ENCODE peak calls at places on chromosomes 16 and 17, in four cellular contexts. I is CD8-positive, alpha-beta T cell; N is body of pancreas; Q is fibroblast of mammary gland. M is an unnamed sample.

GRCh38 chr17:48460055-48460454 is 30.0 kb upstream of the SKAP1 start:
- DNase-seq in I (no peak), Q (no peak), N (no peak), M (no peak)

GRCh38 chr16:58678716-58679115 is 5.9 kb downstream of the SLC38A7 start:
- DNase-seq in I (no peak), Q (no peak), N (peak), M (no peak)

GRCh38 chr17:40177275-40177874 is at the start of gene RAPGEFL1:
- DNase-seq in Q (peak), I (peak), N (peak), M (peak)

GRCh38 chr16:66198641-66199040 is 167.8 kb upstream of the CDH5 start:
- DNase-seq in N (no peak), I (no peak), Q (no peak), M (no peak)

GRCh38 chr17:45040459-45040858 is 11.0 kb downstream of the DCAKD start:
- DNase-seq in I (no peak), Q (peak), N (no peak), M (no peak)

GRCh38 chr16:69880640-69881133 is 70.4 kb upstream of the CLEC18A start:
- DNase-seq in I (no peak), Q (peak), N (no peak), M (no peak)

GRCh38 chr17:142102-142661 is 4.8 kb downstream of the SCGB1C2 start:
- DNase-seq in N (peak), I (peak), Q (peak), M (no peak)

GRCh38 chr17:40481106-40481505 is 20.3 kb downstream of the TNS4 start:
- DNase-seq in N (no peak), Q (no peak), I (no peak), M (no peak)

GRCh38 chr17:3916825-3917224 is 560 bp upstream of the P2RX1 start:
- DNase-seq in N (no peak), Q (no peak), I (no peak), M (peak)

GRCh38 chr17:72474740-72475477 is 354.1 kb downstream of the SOX9 start:
- DNase-seq in N (peak), Q (no peak), I (no peak), M (no peak)

GRCh38 chr17:34423978-34424813 is 61.2 kb upstream of the CCL1 start:
- DNase-seq in N (no peak), I (no peak), Q (no peak), M (no peak)

GRCh38 chr17:15914400-15915165 is 30.3 kb upstream of the ADORA2B start:
- DNase-seq in Q (peak), N (no peak), I (no peak), M (no peak)

GRCh38 chr17:6555331-6556120 is 829 bp downstream of the PITPNM3 start:
- DNase-seq in Q (peak), N (peak), I (no peak), M (peak)

GRCh38 chr16:90046971-90047713 is 27.9 kb upstream of the DBNDD1 start:
- DNase-seq in N (peak), I (no peak), Q (peak), M (no peak)

GRCh38 chr16:85936761-85937343 is 37.9 kb downstream of the IRF8 start:
- DNase-seq in Q (peak), I (peak), N (no peak), M (no peak)

GRCh38 chr17:10327640-10328039 is 45.2 kb downstream of the MYH13 start:
- DNase-seq in Q (peak), I (peak), N (peak), M (peak)

GRCh38 chr17:1992541-1992940 is 32.6 kb downstream of the RTN4RL1 start:
- DNase-seq in I (no peak), N (no peak), Q (no peak), M (no peak)

GRCh38 chr17:2803971-2804370 is 7.7 kb downstream of the RAP1GAP2 start:
- DNase-seq in I (no peak), N (no peak), Q (no peak), M (no peak)

GRCh38 chr16:87860553-87861299 is 8.6 kb downstream of the SLC7A5 start:
- DNase-seq in I (no peak), Q (peak), N (peak), M (no peak)

GRCh38 chr17:40659909-40660308 is 5.1 kb downstream of the KRT222 start:
- DNase-seq in N (no peak), I (no peak), Q (no peak), M (no peak)

GRCh38 chr17:55327225-55328088 is 62.7 kb downstream of the HLF start:
- DNase-seq in I (no peak), Q (no peak), N (no peak), M (no peak)

GRCh38 chr17:82217530-82218204 is 5.0 kb upstream of the CCDC57 start:
- DNase-seq in Q (peak), I (no peak), N (no peak), M (peak)

GRCh38 chr17:39755550-39756375 is 18.0 kb downstream of the GRB7 start:
- DNase-seq in I (peak), N (no peak), Q (peak), M (peak)

GRCh38 chr17:50274142-50274944 is at the start of gene TMEM92:
- DNase-seq in N (peak), Q (peak), I (no peak), M (no peak)

GRCh38 chr17:70520447-70520846 is 351.1 kb downstream of the KCNJ2 start:
- DNase-seq in I (no peak), Q (no peak), N (no peak), M (no peak)

GRCh38 chr16:88977028-88977844 is at the start of gene CBFA2T3:
- DNase-seq in N (peak), Q (no peak), I (no peak), M (peak)

GRCh38 chr17:77441130-77441920 is 300.6 kb downstream of the SEC14L1 start:
- DNase-seq in N (no peak), Q (no peak), I (peak), M (peak)

GRCh38 chr16:12436201-12436657 is 367.5 kb downstream of the CPPED1 start:
- DNase-seq in N (peak), I (no peak), Q (no peak), M (no peak)

GRCh38 chr16:9139965-9140364 is 48.5 kb downstream of the HAPSTR1 start:
- DNase-seq in I (no peak), Q (peak), N (no peak), M (peak)

GRCh38 chr17:49585422-49586027 is 9.9 kb downstream of the NXPH3 start:
- DNase-seq in I (no peak), Q (no peak), N (no peak), M (no peak)

GRCh38 chr17:47338026-47338425 is 14.3 kb downstream of the EFCAB13 start:
- DNase-seq in I (no peak), N (no peak), Q (no peak), M (no peak)

GRCh38 chr17:47330548-47330947 is 6.8 kb downstream of the EFCAB13 start:
- DNase-seq in N (no peak), Q (no peak), I (no peak), M (no peak)

GRCh38 chr17:47335101-47335936 is 11.6 kb downstream of the EFCAB13 start:
- DNase-seq in I (no peak), Q (no peak), N (no peak), M (no peak)

GRCh38 chr17:47332287-47332686 is 8.5 kb downstream of the EFCAB13 start:
- DNase-seq in Q (no peak), N (no peak), I (no peak), M (no peak)
- TF ChIP-seq CTCF in Q (no peak), N (no peak), I (no peak), M (no peak)

DNA sequence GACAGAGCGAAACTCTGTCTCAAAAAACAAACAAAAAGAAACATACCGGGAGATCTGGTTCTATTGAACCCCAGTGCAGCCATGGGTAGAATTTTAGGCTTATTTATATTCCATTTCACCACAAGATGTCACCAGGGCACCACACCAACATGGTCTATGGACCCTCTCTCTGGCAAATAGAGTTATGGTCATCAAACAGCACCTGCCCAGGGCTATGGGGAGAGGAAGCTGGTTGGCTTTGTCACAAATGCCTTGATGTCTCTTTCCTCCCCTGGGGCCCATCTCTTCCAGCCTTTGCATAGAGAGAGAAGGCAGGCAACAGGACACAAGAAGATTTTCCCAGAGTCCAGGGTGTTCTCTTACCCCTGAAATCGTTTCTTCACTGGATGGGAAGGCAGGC is 128.4 kb downstream of the WWOX start:
- DNase-seq in N (no peak), Q (no peak), I (no peak), M (no peak)
- TF ChIP-seq CTCF in N (no peak), Q (no peak), I (no peak), M (no peak)

GRCh38 chr17:67471118-67471517 is 94.0 kb downstream of the PITPNC1 start:
- DNase-seq in I (no peak), Q (no peak), N (no peak), M (no peak)
- TF ChIP-seq CTCF in I (no peak), Q (no peak), N (no peak), M (no peak)

DNA sequence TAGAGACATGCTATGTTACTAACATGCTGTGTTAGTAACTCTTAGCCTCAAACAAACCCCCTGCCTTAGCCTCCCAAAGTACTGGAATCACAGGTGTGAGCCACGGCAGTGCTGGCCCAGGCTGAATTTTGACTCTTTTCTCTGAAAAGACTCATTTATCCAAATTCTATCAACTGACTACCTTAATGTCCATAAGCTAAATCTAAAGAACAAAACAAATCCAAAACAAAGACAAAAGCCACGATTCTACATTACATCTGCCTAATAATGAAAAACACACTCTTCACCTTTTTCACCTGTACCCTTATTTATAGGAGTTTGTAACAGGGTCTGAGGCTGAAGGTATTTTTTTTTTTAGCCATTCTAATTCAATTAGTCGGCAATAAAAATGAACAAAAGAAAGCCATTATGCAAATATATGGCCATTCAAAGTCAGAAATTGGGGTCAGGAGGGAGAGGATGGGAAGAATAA is 432.5 kb downstream of the RBFOX1 start:
- DNase-seq in Q (no peak), N (no peak), I (no peak), M (no peak)
- TF ChIP-seq CTCF in Q (no peak), N (no peak), I (no peak), M (no peak)

DNA sequence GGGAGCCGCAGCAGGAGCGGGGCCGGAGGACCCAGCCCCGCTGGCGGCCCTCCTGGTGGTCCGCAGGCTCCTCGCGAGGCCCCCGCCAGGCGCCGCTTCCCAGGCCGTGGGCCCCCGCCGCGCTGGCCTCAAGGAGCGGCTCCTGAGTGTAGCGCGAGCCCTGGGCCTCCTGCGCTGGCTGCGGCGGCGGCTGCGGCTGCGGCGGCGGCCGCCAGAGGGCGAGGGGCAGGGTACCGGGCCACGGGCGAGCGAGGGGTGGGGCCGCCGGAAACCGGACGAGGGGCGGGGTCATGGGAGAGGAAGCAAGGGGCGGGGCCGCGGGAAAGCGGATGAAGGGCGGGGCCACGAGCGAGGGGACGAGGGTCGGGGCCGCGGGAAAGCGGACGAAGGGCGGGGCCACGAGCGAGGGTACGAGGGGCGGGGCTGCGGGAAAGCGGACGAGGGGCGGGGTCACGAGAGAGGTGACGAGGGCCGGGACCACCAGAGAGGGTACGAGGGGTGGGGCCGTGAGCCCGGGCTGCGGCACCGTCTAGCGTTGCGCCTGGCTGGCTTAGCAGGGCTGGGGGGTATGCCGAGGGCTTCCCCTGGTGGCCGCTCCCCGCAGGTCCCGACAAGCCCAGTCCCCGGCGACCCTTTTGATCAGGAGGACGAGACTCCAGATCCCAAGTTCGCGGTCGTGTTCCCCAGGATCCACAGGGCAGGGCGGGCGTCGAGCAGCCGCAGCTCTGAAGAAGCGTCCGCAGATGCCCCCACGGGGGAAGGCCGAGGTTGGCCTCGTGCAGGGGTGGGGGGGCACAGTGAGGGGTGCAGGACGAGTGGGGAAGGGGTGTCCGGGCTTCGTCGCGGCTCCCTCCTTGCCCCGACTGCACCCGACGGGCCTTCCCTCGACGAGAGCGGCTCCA is 1.7 kb downstream of the MYO15B start:
- DNase-seq in N (peak), Q (peak), I (peak), M (peak)
- TF ChIP-seq CTCF in N (peak), Q (peak), I (peak), M (peak)

DNA sequence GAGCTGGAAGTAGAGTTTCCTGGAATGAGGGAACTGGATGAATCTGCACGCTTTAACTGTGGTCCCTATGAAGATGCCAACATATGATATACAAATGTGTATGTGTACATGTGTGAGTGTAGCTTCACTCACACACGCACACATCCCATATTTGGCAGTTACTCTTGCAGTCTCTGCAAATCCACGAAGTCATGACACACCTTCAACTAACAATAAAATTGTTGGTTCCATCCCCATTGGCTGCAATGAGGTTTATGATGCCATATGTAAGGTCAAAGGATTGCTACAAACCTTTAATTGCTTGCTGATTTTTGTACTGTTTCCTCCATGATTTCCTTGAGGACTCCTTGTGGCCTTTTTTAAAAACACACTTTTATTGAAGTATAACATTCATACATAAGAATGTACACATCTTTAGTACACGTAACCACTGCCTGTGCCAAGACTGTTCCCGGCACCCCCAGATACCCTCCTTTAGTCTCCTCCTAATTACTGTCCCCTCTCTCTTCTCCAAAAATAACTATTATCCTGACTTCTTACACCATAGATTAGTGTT is 22.0 kb downstream of the MYO1D start:
- DNase-seq in N (no peak), I (no peak), Q (no peak), M (no peak)
- TF ChIP-seq CTCF in N (no peak), I (no peak), Q (peak), M (no peak)

GRCh38 chr16:67699265-67699664 is 19.9 kb downstream of the GFOD2 start:
- DNase-seq in I (no peak), Q (no peak), N (no peak), M (no peak)

GRCh38 chr16:67697813-67698212 is 21.3 kb downstream of the GFOD2 start:
- DNase-seq in Q (no peak), I (no peak), N (no peak), M (no peak)

GRCh38 chr16:67697407-67697806 is 21.7 kb downstream of the GFOD2 start:
- DNase-seq in Q (no peak), I (no peak), N (no peak), M (no peak)

GRCh38 chr16:67694611-67695010 is 24.5 kb downstream of the GFOD2 start:
- DNase-seq in Q (no peak), N (no peak), I (no peak), M (no peak)
- TF ChIP-seq CTCF in Q (no peak), N (no peak), I (no peak), M (no peak)

DNA sequence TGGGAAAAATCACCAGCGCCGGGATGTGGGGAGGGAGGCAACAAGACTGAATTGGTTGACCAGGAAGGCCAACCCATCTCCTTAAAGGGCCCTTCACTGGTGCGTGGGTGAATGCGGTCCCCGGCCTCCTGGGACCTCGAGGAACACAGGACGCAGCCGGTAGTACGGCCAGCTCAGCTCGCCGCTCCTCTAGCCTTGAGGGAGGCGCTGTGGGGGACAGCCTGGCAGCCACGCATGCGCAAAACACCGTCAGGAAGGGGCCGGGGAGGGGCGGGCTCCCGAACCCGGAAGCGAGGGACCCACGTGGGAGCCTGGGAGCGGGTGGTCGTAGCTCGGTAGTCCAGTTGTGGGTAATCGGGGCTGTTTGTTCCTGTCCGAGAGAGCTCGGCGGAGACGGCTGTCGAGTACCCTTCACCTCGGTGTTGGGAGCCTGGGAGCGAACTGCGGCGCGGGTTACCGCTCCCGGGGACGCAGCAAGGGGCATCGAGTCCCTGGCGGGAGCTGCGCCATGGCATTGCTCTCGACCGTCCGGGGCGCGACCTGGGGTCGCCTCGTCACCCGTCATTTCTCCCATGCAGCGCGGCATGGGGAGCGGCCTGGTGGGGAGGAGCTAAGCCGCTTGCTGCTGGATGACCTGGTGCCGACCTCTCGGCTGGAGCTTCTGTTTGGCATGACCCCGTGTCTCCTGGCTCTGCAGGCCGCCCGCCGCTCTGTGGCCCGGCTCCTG is at the start of gene MRM1:
- DNase-seq in Q (peak), N (peak), I (peak), M (peak)
- TF ChIP-seq CTCF in Q (no peak), N (no peak), I (no peak), M (no peak)

DNA sequence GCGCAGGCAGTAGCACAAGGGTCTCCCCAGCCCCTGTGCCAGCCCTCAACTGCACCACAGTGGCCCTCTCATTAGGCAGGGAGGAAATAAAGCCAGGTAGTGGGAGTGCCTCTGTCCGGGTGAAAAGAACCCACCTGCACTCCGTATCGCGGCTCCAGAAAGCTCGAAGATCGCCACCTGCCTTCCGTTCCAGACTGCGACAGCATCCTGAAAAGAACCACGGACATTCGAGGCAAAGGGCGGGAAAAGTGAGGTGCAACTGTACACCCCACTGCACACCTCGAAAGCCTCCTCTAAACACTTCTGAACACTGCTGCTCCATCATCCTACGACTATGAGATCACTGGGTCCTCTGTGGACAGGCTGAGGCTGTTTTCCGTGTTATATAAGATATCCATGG is 28.7 kb downstream of the IFT140 start:
- DNase-seq in Q (no peak), I (no peak), N (no peak), M (no peak)
- TF ChIP-seq CTCF in Q (no peak), I (no peak), N (no peak), M (no peak)

GRCh38 chr17:43543300-43543699 is 2.8 kb downstream of the ETV4 start:
- DNase-seq in N (no peak), Q (no peak), I (no peak), M (no peak)

GRCh38 chr17:43546317-43547188 is at the start of gene ETV4:
- DNase-seq in N (peak), I (peak), Q (peak), M (peak)

GRCh38 chr17:43542854-43543253 is 3.3 kb downstream of the ETV4 start:
- DNase-seq in I (no peak), Q (no peak), N (no peak), M (no peak)

GRCh38 chr17:43545383-43545632 is 832 bp downstream of the ETV4 start:
- DNase-seq in Q (no peak), N (peak), I (peak), M (peak)

GRCh38 chr17:43543771-43544575 is 2.2 kb downstream of the ETV4 start:
- DNase-seq in Q (no peak), N (no peak), I (no peak), M (no peak)
- TF ChIP-seq CTCF in Q (no peak), N (no peak), I (no peak), M (no peak)